ENCODE peak calls at places on chromosomes 4 and X, in seven cellular contexts. J, F, L, R, H, E and X are unnamed samples.

GRCh38 chrX:19670321-19670750 is 155.0 kb upstream of the MAP3K15 start:
- DNase-seq in J (no peak), F (no peak), L (no peak), R (no peak), H (no peak), E (no peak), X (no peak)

GRCh38 chr4:124415206-124415605 is 297.3 kb downstream of the ANKRD50 start:
- DNase-seq in J (no peak), F (no peak), L (no peak), R (no peak), H (no peak), E (no peak), X (no peak)

GRCh38 chr4:76850010-76850441 is 47.9 kb downstream of the SOWAHB start:
- DNase-seq in J (no peak), F (no peak), L (no peak), R (no peak), H (no peak), E (no peak), X (no peak)

GRCh38 chrX:7108995-7109634 is 38.4 kb upstream of the STS start:
- DNase-seq in J (peak; percentile 64), F (no peak), L (no peak), R (no peak), H (no peak), E (no peak), X (no peak)

GRCh38 chr4:153151535-153152452 is 52.4 kb upstream of the TRIM2 start:
- DNase-seq in J (peak; percentile 97), F (no peak), L (peak; percentile 90), R (peak; percentile 35), H (peak; percentile 48), E (peak; percentile 34), X (peak; percentile 63)

GRCh38 chr4:173333658-173334084 is 487 bp downstream of the HMGB2 start:
- DNase-seq in J (peak; percentile 76), F (no peak), L (peak; percentile 58), R (peak; percentile 39), H (peak; percentile 28), E (peak; percentile 74), X (peak; percentile 67)

GRCh38 chrX:116246261-116246660 is 75.7 kb downstream of the AGTR2 start:
- DNase-seq in J (no peak), F (no peak), L (no peak), R (no peak), H (no peak), E (no peak), X (no peak)

GRCh38 chr4:185143596-185143969 is 517 bp downstream of the SLC25A4 start:
- DNase-seq in J (no peak), F (no peak), L (peak; percentile 58), R (peak; percentile 7), H (no peak), E (no peak), X (no peak)

GRCh38 chr4:47642985-47643745 is 158.1 kb downstream of the ATP10D start:
- DNase-seq in J (peak; percentile 4), F (no peak), L (no peak), R (no peak), H (no peak), E (no peak), X (no peak)

GRCh38 chr4:186657766-186658165 is 65.9 kb downstream of the FAT1 start:
- DNase-seq in J (peak; percentile 42), F (no peak), L (no peak), R (no peak), H (no peak), E (no peak), X (no peak)

GRCh38 chrX:13487731-13488505 is 81.5 kb upstream of the EGFL6 start:
- DNase-seq in J (peak; percentile 78), F (no peak), L (peak; percentile 46), R (peak; percentile 8), H (peak; percentile 2), E (peak; percentile 32), X (peak; percentile 54)

GRCh38 chr4:1035510-1035909 is 24.1 kb downstream of the FGFRL1 start:
- DNase-seq in J (no peak), F (peak; percentile 72), L (peak; percentile 38), R (no peak), H (no peak), E (no peak), X (no peak)

GRCh38 chr4:105227054-105227453 is 80.4 kb downstream of the TET2 start:
- DNase-seq in J (no peak), F (no peak), L (no peak), R (no peak), H (no peak), E (no peak), X (no peak)

GRCh38 chrX:19683817-19684216 is 168.5 kb upstream of the MAP3K15 start:
- DNase-seq in J (no peak), F (no peak), L (no peak), R (peak; percentile 15), H (peak; percentile 37), E (no peak), X (no peak)

GRCh38 chr4:150265806-150266205 is 187.6 kb downstream of the DCLK2 start:
- DNase-seq in J (no peak), F (no peak), L (no peak), R (no peak), H (no peak), E (no peak), X (no peak)

GRCh38 chrX:19926095-19926494 is 38.7 kb upstream of the SH3KBP1 start:
- DNase-seq in J (no peak), F (no peak), L (no peak), R (no peak), H (no peak), E (no peak), X (no peak)

GRCh38 chr4:15378055-15378454 is 49.8 kb upstream of the C1QTNF7 start:
- DNase-seq in J (peak; percentile 33), F (no peak), L (no peak), R (no peak), H (no peak), E (no peak), X (no peak)

DNA sequence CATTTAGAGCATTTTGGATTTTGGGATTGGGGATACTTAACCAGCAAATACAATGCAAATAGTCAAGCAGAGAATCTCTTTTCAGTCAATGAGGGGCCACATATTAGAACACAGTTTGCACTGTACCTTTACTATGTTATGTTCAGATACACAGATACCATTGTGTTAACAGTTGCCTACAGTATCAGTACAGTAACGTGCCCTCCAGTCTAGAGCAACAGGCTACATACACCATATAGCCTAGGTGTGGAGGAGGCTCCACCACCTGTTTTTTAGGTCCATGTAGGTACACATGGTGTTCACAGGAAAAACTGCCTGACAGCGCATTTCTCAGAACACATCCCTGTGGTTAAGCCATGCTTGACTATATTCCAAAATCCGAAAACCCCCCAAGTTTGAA is 9.1 kb downstream of the GRPEL1 start:
- DNase-seq in J (no peak), F (no peak), L (no peak), R (no peak), H (no peak), E (no peak), X (no peak)
- H3K36me3 ChIP-seq in J (peaks cover 6% of the 10 kb centered on the region), F (peaks cover 87% of the 10 kb centered on the region), L (no peaks in the 10 kb centered on the region), R (peaks cover 84% of the 10 kb centered on the region), H (peaks cover 75% of the 10 kb centered on the region), E (no peaks in the 10 kb centered on the region), X (peaks cover 22% of the 10 kb centered on the region)

GRCh38 chr4:100359433-100359832 is 158.4 kb downstream of the EMCN start:
- DNase-seq in J (no peak), F (no peak), L (no peak), R (no peak), H (no peak), E (no peak), X (no peak)
- H3K36me3 ChIP-seq in J (no peaks in the 10 kb centered on the region), F (no peaks in the 10 kb centered on the region), L (no peaks in the 10 kb centered on the region), R (no peaks in the 10 kb centered on the region), H (no peaks in the 10 kb centered on the region), E (no peaks in the 10 kb centered on the region), X (no peaks in the 10 kb centered on the region)

GRCh38 chr4:2950221-2950989 is 12.8 kb downstream of the NOP14 start:
- DNase-seq in J (no peak), F (no peak), L (no peak), R (no peak), H (no peak), E (no peak), X (no peak)

GRCh38 chr4:2949782-2950125 is 13.5 kb downstream of the NOP14 start:
- DNase-seq in J (no peak), F (no peak), L (no peak), R (no peak), H (no peak), E (no peak), X (no peak)

GRCh38 chr4:2958446-2958845 is 4.8 kb downstream of the NOP14 start:
- DNase-seq in J (no peak), F (no peak), L (no peak), R (no peak), H (no peak), E (no peak), X (no peak)

GRCh38 chr4:2953496-2953895 is 9.7 kb downstream of the NOP14 start:
- DNase-seq in J (no peak), F (no peak), L (no peak), R (no peak), H (no peak), E (no peak), X (no peak)

DNA sequence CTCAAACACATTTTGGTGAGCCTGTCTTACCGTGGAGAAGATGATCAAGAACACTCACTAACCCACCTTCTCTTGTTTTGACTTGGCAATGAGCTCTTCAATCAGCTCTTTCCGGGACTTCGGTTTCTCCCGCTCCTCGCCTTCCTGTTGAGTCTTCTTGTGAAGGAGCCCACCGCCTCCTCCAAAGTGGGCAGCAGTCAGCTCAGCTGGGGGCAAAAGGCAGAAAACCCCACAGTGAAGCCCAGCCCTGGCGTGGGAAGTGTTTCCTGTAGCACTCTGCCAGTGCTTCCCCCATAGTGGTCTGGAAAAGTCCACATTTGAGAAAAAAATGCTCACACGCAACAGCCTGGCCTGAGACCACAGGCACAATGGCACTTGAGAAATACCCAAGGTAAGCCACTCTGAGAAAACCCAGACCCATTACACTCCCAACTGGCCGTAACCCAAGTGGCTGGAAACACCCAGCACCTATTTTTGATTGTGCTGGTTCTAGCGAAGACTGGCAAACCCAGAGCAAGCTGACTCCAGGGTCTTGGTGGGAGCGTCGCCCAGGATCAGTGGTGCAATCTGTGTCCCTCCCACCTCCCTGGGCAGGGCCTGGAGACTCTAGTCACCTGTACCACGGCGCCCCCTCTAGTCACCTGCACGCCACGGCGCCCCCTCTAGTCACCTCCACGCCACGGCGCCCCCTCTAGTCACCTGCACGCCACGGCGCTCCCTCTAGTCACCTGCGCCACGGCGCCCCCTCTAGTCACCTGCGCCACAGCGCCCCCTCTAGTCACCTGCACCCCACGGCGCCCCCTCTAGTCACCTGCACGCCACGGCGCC is 8.6 kb downstream of the NOP14 start:
- DNase-seq in J (peak; percentile 46), F (no peak), L (no peak), R (peak; percentile 45), H (peak; percentile 36), E (no peak), X (peak; percentile 78)
- H3K36me3 ChIP-seq in J (peaks cover 14% of the 10 kb centered on the region), F (peaks cover 81% of the 10 kb centered on the region), L (no peaks in the 10 kb centered on the region), R (peaks cover 65% of the 10 kb centered on the region), H (peaks cover 75% of the 10 kb centered on the region), E (no peaks in the 10 kb centered on the region), X (peaks cover 39% of the 10 kb centered on the region)

DNA sequence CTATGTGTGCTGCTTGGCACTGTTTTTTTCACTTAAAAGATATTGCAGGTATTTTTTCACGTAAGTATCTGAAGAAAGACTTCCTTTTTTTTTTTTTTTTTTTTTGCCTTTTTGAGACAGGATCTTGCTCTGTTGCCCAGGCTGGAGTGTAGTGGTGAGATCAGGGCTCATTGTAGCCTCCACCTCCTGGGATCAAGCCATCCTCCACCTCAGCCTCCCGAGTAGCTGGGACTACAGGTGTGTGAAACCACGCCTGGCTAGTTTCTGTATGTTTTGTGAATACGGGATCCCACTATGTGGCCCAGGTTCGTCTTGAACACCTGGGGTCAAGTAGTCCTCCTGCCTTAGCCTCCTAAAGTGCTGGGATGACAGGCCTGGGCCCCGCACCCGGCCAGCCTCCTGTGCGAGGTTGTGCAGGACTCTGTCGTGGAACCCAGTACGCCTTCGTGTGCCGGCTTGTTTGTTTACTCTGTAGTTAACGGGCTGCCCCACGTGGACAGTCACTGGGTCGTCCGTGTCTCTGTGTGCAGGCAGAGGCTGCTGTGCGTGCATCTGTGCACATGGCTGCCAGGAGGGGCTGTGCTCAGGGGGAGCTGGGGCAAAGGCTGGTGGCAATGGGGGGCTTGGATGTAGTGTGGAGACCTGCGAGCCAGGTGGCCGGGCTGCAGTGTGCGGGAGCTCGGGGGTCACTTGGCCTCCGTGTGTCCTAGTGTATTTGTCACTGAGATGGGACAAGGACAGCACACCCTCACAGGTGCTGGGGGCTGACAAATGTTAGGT is 179.5 kb downstream of the ADRA2C start:
- DNase-seq in J (no peak), F (no peak), L (no peak), R (no peak), H (no peak), E (no peak), X (no peak)
- H3K36me3 ChIP-seq in J (no peaks in the 10 kb centered on the region), F (no peaks in the 10 kb centered on the region), L (no peaks in the 10 kb centered on the region), R (no peaks in the 10 kb centered on the region), H (no peaks in the 10 kb centered on the region), E (no peaks in the 10 kb centered on the region), X (no peaks in the 10 kb centered on the region)